ENCODE peak calls at places on chromosome 18, in ten cellular contexts. One of them, this sample, is unnamed.

GRCh38 chr18:10029711-10030110 is 115.9 kb downstream of the VAPA start:
- DNase-seq in CD8-positive, alpha-beta T cell: no peak
- DNase-seq in astrocyte of the cerebellum: no peak
- DNase-seq in astrocyte of the spinal cord: no peak
- DNase-seq in choroid plexus epithelial cell: no peak
- DNase-seq in neural progenitor cell: no peak
- DNase-seq in left lung: no peak
- DNase-seq in heart left ventricle: no peak
- DNase-seq in HCT116: no peak
- DNase-seq in fibroblast of the aortic adventitia: no peak
- DNase-seq in this sample: no peak

GRCh38 chr18:6940451-6940970 is 177.1 kb downstream of the LAMA1 start:
- DNase-seq in astrocyte of the spinal cord: no peak
- DNase-seq in choroid plexus epithelial cell: no peak
- DNase-seq in CD8-positive, alpha-beta T cell: no peak
- DNase-seq in heart left ventricle: no peak
- DNase-seq in left lung: no peak
- DNase-seq in fibroblast of the aortic adventitia: no peak
- DNase-seq in HCT116: no peak
- DNase-seq in astrocyte of the cerebellum: no peak
- DNase-seq in neural progenitor cell: no peak
- DNase-seq in this sample: no peak

GRCh38 chr18:2218101-2218500 is 353.2 kb downstream of the METTL4 start:
- DNase-seq in heart left ventricle: no peak
- DNase-seq in CD8-positive, alpha-beta T cell: no peak
- DNase-seq in left lung: no peak
- DNase-seq in choroid plexus epithelial cell: no peak
- DNase-seq in astrocyte of the spinal cord: no peak
- DNase-seq in HCT116: no peak
- DNase-seq in fibroblast of the aortic adventitia: no peak
- DNase-seq in neural progenitor cell: no peak
- DNase-seq in astrocyte of the cerebellum: no peak
- DNase-seq in this sample: no peak

GRCh38 chr18:78813156-78813555 is 166.5 kb upstream of the SALL3 start:
- DNase-seq in choroid plexus epithelial cell: no peak
- DNase-seq in neural progenitor cell: no peak
- DNase-seq in left lung: no peak
- DNase-seq in heart left ventricle: no peak
- DNase-seq in astrocyte of the spinal cord: no peak
- DNase-seq in HCT116: no peak
- DNase-seq in astrocyte of the cerebellum: no peak
- DNase-seq in fibroblast of the aortic adventitia: no peak
- DNase-seq in CD8-positive, alpha-beta T cell: no peak
- DNase-seq in this sample: no peak

GRCh38 chr18:76801567-76802505 is 20.5 kb upstream of the ZNF236 start:
- DNase-seq in astrocyte of the cerebellum: no peak
- DNase-seq in choroid plexus epithelial cell: peak
- DNase-seq in HCT116: no peak
- DNase-seq in neural progenitor cell: peak
- DNase-seq in CD8-positive, alpha-beta T cell: no peak
- DNase-seq in left lung: peak
- DNase-seq in astrocyte of the spinal cord: peak
- DNase-seq in heart left ventricle: peak
- DNase-seq in fibroblast of the aortic adventitia: peak
- DNase-seq in this sample: peak

GRCh38 chr18:76759056-76759455 is 63.3 kb upstream of the ZNF236 start:
- DNase-seq in HCT116: no peak
- DNase-seq in fibroblast of the aortic adventitia: no peak
- DNase-seq in astrocyte of the spinal cord: no peak
- DNase-seq in left lung: no peak
- DNase-seq in heart left ventricle: no peak
- DNase-seq in neural progenitor cell: no peak
- DNase-seq in CD8-positive, alpha-beta T cell: no peak
- DNase-seq in astrocyte of the cerebellum: no peak
- DNase-seq in choroid plexus epithelial cell: no peak
- DNase-seq in this sample: no peak

GRCh38 chr18:56999823-57000222 is 147.1 kb upstream of the BOD1L2 start:
- DNase-seq in astrocyte of the spinal cord: no peak
- DNase-seq in CD8-positive, alpha-beta T cell: no peak
- DNase-seq in fibroblast of the aortic adventitia: no peak
- DNase-seq in heart left ventricle: no peak
- DNase-seq in choroid plexus epithelial cell: no peak
- DNase-seq in astrocyte of the cerebellum: no peak
- DNase-seq in left lung: no peak
- DNase-seq in HCT116: no peak
- DNase-seq in neural progenitor cell: no peak
- DNase-seq in this sample: no peak

GRCh38 chr18:58687871-58688308 is 16.6 kb downstream of the MALT1 start:
- DNase-seq in left lung: no peak
- DNase-seq in HCT116: no peak
- DNase-seq in astrocyte of the spinal cord: no peak
- DNase-seq in fibroblast of the aortic adventitia: no peak
- DNase-seq in choroid plexus epithelial cell: no peak
- DNase-seq in heart left ventricle: no peak
- DNase-seq in CD8-positive, alpha-beta T cell: peak
- DNase-seq in neural progenitor cell: no peak
- DNase-seq in astrocyte of the cerebellum: no peak
- DNase-seq in this sample: peak

GRCh38 chr18:54787616-54788015 is 40.7 kb upstream of the RAB27B start:
- DNase-seq in fibroblast of the aortic adventitia: peak
- DNase-seq in astrocyte of the spinal cord: peak
- DNase-seq in HCT116: no peak
- DNase-seq in left lung: no peak
- DNase-seq in astrocyte of the cerebellum: no peak
- DNase-seq in neural progenitor cell: no peak
- DNase-seq in heart left ventricle: no peak
- DNase-seq in CD8-positive, alpha-beta T cell: no peak
- DNase-seq in choroid plexus epithelial cell: no peak
- DNase-seq in this sample: no peak

GRCh38 chr18:9720327-9720726 is 12.2 kb downstream of the RAB31 start:
- DNase-seq in neural progenitor cell: no peak
- DNase-seq in CD8-positive, alpha-beta T cell: no peak
- DNase-seq in astrocyte of the cerebellum: no peak
- DNase-seq in astrocyte of the spinal cord: no peak
- DNase-seq in heart left ventricle: no peak
- DNase-seq in choroid plexus epithelial cell: no peak
- DNase-seq in left lung: no peak
- DNase-seq in fibroblast of the aortic adventitia: no peak
- DNase-seq in HCT116: no peak
- DNase-seq in this sample: no peak

GRCh38 chr18:9862686-9863085 is 23.1 kb upstream of the TXNDC2 start:
- DNase-seq in choroid plexus epithelial cell: no peak
- DNase-seq in HCT116: no peak
- DNase-seq in left lung: no peak
- DNase-seq in fibroblast of the aortic adventitia: no peak
- DNase-seq in CD8-positive, alpha-beta T cell: no peak
- DNase-seq in neural progenitor cell: no peak
- DNase-seq in astrocyte of the spinal cord: no peak
- DNase-seq in astrocyte of the cerebellum: no peak
- DNase-seq in heart left ventricle: no peak
- DNase-seq in this sample: no peak

GRCh38 chr18:54223568-54224241 is 764 bp downstream of the MBD2 start:
- DNase-seq in CD8-positive, alpha-beta T cell: peak
- DNase-seq in astrocyte of the cerebellum: peak
- DNase-seq in heart left ventricle: peak
- DNase-seq in fibroblast of the aortic adventitia: peak
- DNase-seq in left lung: peak
- DNase-seq in choroid plexus epithelial cell: peak
- DNase-seq in astrocyte of the spinal cord: peak
- DNase-seq in neural progenitor cell: peak
- DNase-seq in HCT116: peak
- DNase-seq in this sample: peak

GRCh38 chr18:67525328-67526110 is 9.0 kb upstream of the DSEL start:
- DNase-seq in heart left ventricle: peak
- DNase-seq in choroid plexus epithelial cell: peak
- DNase-seq in CD8-positive, alpha-beta T cell: no peak
- DNase-seq in astrocyte of the spinal cord: peak
- DNase-seq in astrocyte of the cerebellum: peak
- DNase-seq in neural progenitor cell: peak
- DNase-seq in HCT116: no peak
- DNase-seq in fibroblast of the aortic adventitia: peak
- DNase-seq in left lung: peak
- DNase-seq in this sample: no peak

GRCh38 chr18:44701227-44701626 is 20.5 kb downstream of the SETBP1 start:
- DNase-seq in choroid plexus epithelial cell: no peak
- DNase-seq in heart left ventricle: peak
- DNase-seq in astrocyte of the cerebellum: no peak
- DNase-seq in astrocyte of the spinal cord: no peak
- DNase-seq in neural progenitor cell: no peak
- DNase-seq in fibroblast of the aortic adventitia: no peak
- DNase-seq in HCT116: no peak
- DNase-seq in CD8-positive, alpha-beta T cell: no peak
- DNase-seq in left lung: no peak
- DNase-seq in this sample: no peak

GRCh38 chr18:34261865-34262780 is 37.4 kb upstream of the NOL4 start:
- DNase-seq in choroid plexus epithelial cell: no peak
- DNase-seq in CD8-positive, alpha-beta T cell: no peak
- DNase-seq in fibroblast of the aortic adventitia: no peak
- DNase-seq in neural progenitor cell: no peak
- DNase-seq in heart left ventricle: no peak
- DNase-seq in astrocyte of the cerebellum: no peak
- DNase-seq in left lung: no peak
- DNase-seq in HCT116: no peak
- DNase-seq in astrocyte of the spinal cord: no peak
- DNase-seq in this sample: peak

GRCh38 chr18:3246636-3247242 is 862 bp upstream of the MYL12A start:
- DNase-seq in neural progenitor cell: peak
- DNase-seq in left lung: no peak
- DNase-seq in heart left ventricle: peak
- DNase-seq in astrocyte of the spinal cord: no peak
- DNase-seq in CD8-positive, alpha-beta T cell: no peak
- DNase-seq in HCT116: no peak
- DNase-seq in fibroblast of the aortic adventitia: peak
- DNase-seq in astrocyte of the cerebellum: no peak
- DNase-seq in choroid plexus epithelial cell: no peak
- DNase-seq in this sample: peak

GRCh38 chr18:40055262-40055661 is 1899.8 kb upstream of the PIK3C3 start:
- DNase-seq in neural progenitor cell: no peak
- DNase-seq in heart left ventricle: no peak
- DNase-seq in CD8-positive, alpha-beta T cell: no peak
- DNase-seq in fibroblast of the aortic adventitia: no peak
- DNase-seq in astrocyte of the cerebellum: no peak
- DNase-seq in HCT116: no peak
- DNase-seq in left lung: no peak
- DNase-seq in choroid plexus epithelial cell: peak
- DNase-seq in astrocyte of the spinal cord: no peak
- DNase-seq in this sample: no peak

DNA sequence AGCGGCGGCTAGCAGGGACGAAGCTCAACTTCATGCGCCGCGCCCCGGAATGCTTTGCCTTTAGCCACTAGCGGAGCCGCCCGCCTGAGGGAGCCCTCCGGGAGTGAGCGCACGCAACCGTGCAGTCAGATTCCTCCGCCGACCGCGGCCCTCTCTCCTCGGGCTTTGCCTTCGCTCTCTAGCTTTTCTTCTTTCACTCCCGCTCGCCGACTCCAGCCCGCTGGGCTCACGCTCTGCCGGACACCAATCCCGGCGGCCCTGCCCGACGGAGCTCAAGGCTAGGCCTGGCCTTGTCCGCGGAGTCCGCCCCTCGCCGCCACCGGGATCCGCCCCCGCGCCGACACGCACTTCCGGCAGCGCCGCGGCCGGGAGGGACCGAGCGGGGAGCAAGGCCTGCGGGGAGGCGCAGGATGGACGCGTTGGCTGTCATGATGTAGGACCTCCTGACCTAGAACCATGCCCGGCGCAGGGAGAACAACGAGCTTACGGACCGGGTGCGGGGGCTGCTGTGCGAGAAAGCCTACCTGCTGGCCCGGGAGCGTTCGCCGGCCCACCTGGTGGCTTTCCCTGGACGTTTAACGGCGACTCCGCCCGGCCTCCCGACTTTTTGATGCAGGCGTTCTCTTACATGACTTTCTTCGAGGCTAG is 40.8 kb upstream of the AKAIN1 start:
- DNase-seq in left lung: peak
- DNase-seq in fibroblast of the aortic adventitia: peak
- DNase-seq in neural progenitor cell: peak
- DNase-seq in astrocyte of the spinal cord: peak
- DNase-seq in HCT116: no peak
- DNase-seq in astrocyte of the cerebellum: peak
- DNase-seq in heart left ventricle: peak
- DNase-seq in choroid plexus epithelial cell: peak
- DNase-seq in CD8-positive, alpha-beta T cell: peak
- DNase-seq in this sample: peak
- TF ChIP-seq CTCF in left lung: peak
- TF ChIP-seq CTCF in fibroblast of the aortic adventitia: peak
- TF ChIP-seq CTCF in neural progenitor cell: peak
- TF ChIP-seq CTCF in astrocyte of the spinal cord: no peak
- TF ChIP-seq CTCF in HCT116: no peak
- TF ChIP-seq CTCF in astrocyte of the cerebellum: peak
- TF ChIP-seq CTCF in heart left ventricle: no peak
- TF ChIP-seq CTCF in choroid plexus epithelial cell: peak
- TF ChIP-seq CTCF in CD8-positive, alpha-beta T cell: no peak
- TF ChIP-seq CTCF in this sample: no peak

DNA sequence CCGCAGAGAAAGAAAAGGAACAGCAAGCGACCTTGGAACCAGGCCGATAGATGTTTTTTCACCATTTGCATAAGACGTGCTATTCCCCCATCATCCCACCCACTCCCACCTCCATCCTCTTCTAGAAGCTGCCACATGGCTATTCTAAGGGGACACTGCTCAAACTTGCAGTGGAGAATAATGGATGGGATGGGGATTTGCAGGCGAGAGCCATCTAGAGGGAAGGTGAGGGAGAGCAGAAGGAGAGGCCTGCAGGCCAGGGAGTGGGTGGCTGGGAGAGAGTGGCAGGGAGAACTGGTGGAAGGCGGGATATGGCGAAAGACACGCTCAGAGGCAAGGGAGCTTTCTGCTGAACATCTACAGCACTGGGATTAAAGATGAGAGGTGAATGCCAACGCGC is 84.9 kb downstream of the MAPK4 start:
- DNase-seq in choroid plexus epithelial cell: peak
- DNase-seq in fibroblast of the aortic adventitia: no peak
- DNase-seq in HCT116: peak
- DNase-seq in neural progenitor cell: peak
- DNase-seq in astrocyte of the cerebellum: no peak
- DNase-seq in astrocyte of the spinal cord: no peak
- DNase-seq in heart left ventricle: no peak
- DNase-seq in left lung: no peak
- DNase-seq in CD8-positive, alpha-beta T cell: no peak
- DNase-seq in this sample: no peak
- TF ChIP-seq CTCF in choroid plexus epithelial cell: peak
- TF ChIP-seq CTCF in fibroblast of the aortic adventitia: no peak
- TF ChIP-seq CTCF in HCT116: peak
- TF ChIP-seq CTCF in neural progenitor cell: peak
- TF ChIP-seq CTCF in astrocyte of the cerebellum: peak
- TF ChIP-seq CTCF in astrocyte of the spinal cord: no peak
- TF ChIP-seq CTCF in heart left ventricle: peak
- TF ChIP-seq CTCF in left lung: no peak
- TF ChIP-seq CTCF in CD8-positive, alpha-beta T cell: no peak
- TF ChIP-seq CTCF in this sample: no peak

GRCh38 chr18:59708988-59709387 is 11.8 kb upstream of the CCBE1 start:
- DNase-seq in fibroblast of the aortic adventitia: no peak
- DNase-seq in astrocyte of the spinal cord: no peak
- DNase-seq in left lung: no peak
- DNase-seq in astrocyte of the cerebellum: no peak
- DNase-seq in CD8-positive, alpha-beta T cell: no peak
- DNase-seq in HCT116: no peak
- DNase-seq in choroid plexus epithelial cell: no peak
- DNase-seq in neural progenitor cell: no peak
- DNase-seq in heart left ventricle: no peak
- DNase-seq in this sample: no peak
- TF ChIP-seq CTCF in fibroblast of the aortic adventitia: no peak
- TF ChIP-seq CTCF in astrocyte of the spinal cord: no peak
- TF ChIP-seq CTCF in left lung: no peak
- TF ChIP-seq CTCF in astrocyte of the cerebellum: no peak
- TF ChIP-seq CTCF in CD8-positive, alpha-beta T cell: no peak
- TF ChIP-seq CTCF in HCT116: no peak
- TF ChIP-seq CTCF in choroid plexus epithelial cell: no peak
- TF ChIP-seq CTCF in neural progenitor cell: no peak
- TF ChIP-seq CTCF in heart left ventricle: no peak
- TF ChIP-seq CTCF in this sample: no peak

GRCh38 chr18:27778441-27778840 is 398.5 kb downstream of the CDH2 start:
- DNase-seq in astrocyte of the cerebellum: peak
- DNase-seq in choroid plexus epithelial cell: peak
- DNase-seq in CD8-positive, alpha-beta T cell: no peak
- DNase-seq in fibroblast of the aortic adventitia: peak
- DNase-seq in heart left ventricle: no peak
- DNase-seq in astrocyte of the spinal cord: peak
- DNase-seq in HCT116: no peak
- DNase-seq in neural progenitor cell: peak
- DNase-seq in left lung: no peak
- DNase-seq in this sample: no peak
- TF ChIP-seq CTCF in astrocyte of the cerebellum: peak
- TF ChIP-seq CTCF in choroid plexus epithelial cell: peak
- TF ChIP-seq CTCF in CD8-positive, alpha-beta T cell: no peak
- TF ChIP-seq CTCF in fibroblast of the aortic adventitia: peak
- TF ChIP-seq CTCF in heart left ventricle: peak
- TF ChIP-seq CTCF in astrocyte of the spinal cord: peak
- TF ChIP-seq CTCF in HCT116: peak
- TF ChIP-seq CTCF in neural progenitor cell: peak
- TF ChIP-seq CTCF in left lung: no peak
- TF ChIP-seq CTCF in this sample: no peak